ENCODE peak calls at places on chromosomes 3 and 15, in nine cellular contexts. One of them, this sample, is unnamed.

GRCh38 chr3:170274641-170275040 is 52.4 kb downstream of the PRKCI start:
- DNase-seq in tibial artery: no peak
- DNase-seq in CD4-positive, alpha-beta T cell: no peak
- DNase-seq in sigmoid colon: no peak
- DNase-seq in uterus: no peak
- DNase-seq in psoas muscle: no peak
- DNase-seq in WTC11: no peak
- DNase-seq in GM20000: peak
- DNase-seq in choroid plexus epithelial cell: no peak
- DNase-seq in this sample: no peak

GRCh38 chr3:14555835-14556234 is 15.7 kb upstream of the GRIP2 start:
- DNase-seq in tibial artery: no peak
- DNase-seq in CD4-positive, alpha-beta T cell: no peak
- DNase-seq in sigmoid colon: no peak
- DNase-seq in uterus: no peak
- DNase-seq in psoas muscle: peak
- DNase-seq in WTC11: peak
- DNase-seq in GM20000: no peak
- DNase-seq in choroid plexus epithelial cell: no peak
- DNase-seq in this sample: no peak

GRCh38 chr3:135261214-135261775 is 466.2 kb downstream of the EPHB1 start:
- DNase-seq in tibial artery: no peak
- DNase-seq in CD4-positive, alpha-beta T cell: no peak
- DNase-seq in sigmoid colon: no peak
- DNase-seq in uterus: no peak
- DNase-seq in psoas muscle: no peak
- DNase-seq in WTC11: no peak
- DNase-seq in GM20000: no peak
- DNase-seq in choroid plexus epithelial cell: no peak
- DNase-seq in this sample: no peak

GRCh38 chr3:29144807-29145206 is 136.1 kb upstream of the RBMS3 start:
- DNase-seq in tibial artery: no peak
- DNase-seq in CD4-positive, alpha-beta T cell: no peak
- DNase-seq in sigmoid colon: peak
- DNase-seq in uterus: peak
- DNase-seq in psoas muscle: no peak
- DNase-seq in WTC11: no peak
- DNase-seq in GM20000: no peak
- DNase-seq in choroid plexus epithelial cell: peak
- DNase-seq in this sample: peak

GRCh38 chr3:146581080-146581601 is 24.0 kb downstream of the PLSCR5 start:
- DNase-seq in tibial artery: no peak
- DNase-seq in CD4-positive, alpha-beta T cell: no peak
- DNase-seq in sigmoid colon: no peak
- DNase-seq in uterus: no peak
- DNase-seq in psoas muscle: no peak
- DNase-seq in WTC11: no peak
- DNase-seq in GM20000: no peak
- DNase-seq in choroid plexus epithelial cell: peak
- DNase-seq in this sample: no peak

GRCh38 chr3:155102329-155102728 is 22.2 kb downstream of the MME start:
- DNase-seq in tibial artery: no peak
- DNase-seq in CD4-positive, alpha-beta T cell: no peak
- DNase-seq in sigmoid colon: no peak
- DNase-seq in uterus: no peak
- DNase-seq in psoas muscle: no peak
- DNase-seq in WTC11: no peak
- DNase-seq in GM20000: no peak
- DNase-seq in choroid plexus epithelial cell: no peak
- DNase-seq in this sample: no peak

GRCh38 chr3:70067860-70068479 is 68.4 kb downstream of the SAMMSON start:
- DNase-seq in tibial artery: no peak
- DNase-seq in CD4-positive, alpha-beta T cell: no peak
- DNase-seq in sigmoid colon: no peak
- DNase-seq in uterus: no peak
- DNase-seq in psoas muscle: no peak
- DNase-seq in WTC11: no peak
- DNase-seq in GM20000: no peak
- DNase-seq in choroid plexus epithelial cell: peak
- DNase-seq in this sample: no peak

GRCh38 chr3:129936757-129937156 is 37.8 kb upstream of the TRH start:
- DNase-seq in tibial artery: no peak
- DNase-seq in CD4-positive, alpha-beta T cell: no peak
- DNase-seq in sigmoid colon: peak
- DNase-seq in uterus: peak
- DNase-seq in psoas muscle: no peak
- DNase-seq in WTC11: no peak
- DNase-seq in GM20000: no peak
- DNase-seq in choroid plexus epithelial cell: peak
- DNase-seq in this sample: peak

GRCh38 chr15:41983221-41983620 is 10.9 kb upstream of the EHD4 start:
- DNase-seq in tibial artery: peak
- DNase-seq in CD4-positive, alpha-beta T cell: no peak
- DNase-seq in sigmoid colon: no peak
- DNase-seq in uterus: no peak
- DNase-seq in psoas muscle: no peak
- DNase-seq in WTC11: no peak
- DNase-seq in GM20000: no peak
- DNase-seq in choroid plexus epithelial cell: no peak
- DNase-seq in this sample: no peak

GRCh38 chr3:37054370-37054769 is 61.1 kb downstream of the MLH1 start:
- DNase-seq in tibial artery: no peak
- DNase-seq in CD4-positive, alpha-beta T cell: no peak
- DNase-seq in sigmoid colon: no peak
- DNase-seq in uterus: no peak
- DNase-seq in psoas muscle: no peak
- DNase-seq in WTC11: no peak
- DNase-seq in GM20000: peak
- DNase-seq in choroid plexus epithelial cell: peak
- DNase-seq in this sample: no peak

GRCh38 chr3:123409443-123410148 is 39.3 kb downstream of the ADCY5 start:
- DNase-seq in tibial artery: no peak
- DNase-seq in CD4-positive, alpha-beta T cell: no peak
- DNase-seq in sigmoid colon: no peak
- DNase-seq in uterus: no peak
- DNase-seq in psoas muscle: no peak
- DNase-seq in WTC11: no peak
- DNase-seq in GM20000: no peak
- DNase-seq in choroid plexus epithelial cell: no peak
- DNase-seq in this sample: no peak

GRCh38 chr3:105513042-105513441 is 146.3 kb downstream of the ALCAM start:
- DNase-seq in tibial artery: no peak
- DNase-seq in CD4-positive, alpha-beta T cell: no peak
- DNase-seq in sigmoid colon: no peak
- DNase-seq in uterus: no peak
- DNase-seq in psoas muscle: no peak
- DNase-seq in WTC11: no peak
- DNase-seq in GM20000: no peak
- DNase-seq in choroid plexus epithelial cell: peak
- DNase-seq in this sample: no peak

GRCh38 chr15:45795487-45796069 is 160.7 kb downstream of the SQOR start:
- DNase-seq in tibial artery: no peak
- DNase-seq in CD4-positive, alpha-beta T cell: no peak
- DNase-seq in sigmoid colon: no peak
- DNase-seq in uterus: no peak
- DNase-seq in psoas muscle: no peak
- DNase-seq in WTC11: peak
- DNase-seq in GM20000: peak
- DNase-seq in choroid plexus epithelial cell: peak
- DNase-seq in this sample: peak

DNA sequence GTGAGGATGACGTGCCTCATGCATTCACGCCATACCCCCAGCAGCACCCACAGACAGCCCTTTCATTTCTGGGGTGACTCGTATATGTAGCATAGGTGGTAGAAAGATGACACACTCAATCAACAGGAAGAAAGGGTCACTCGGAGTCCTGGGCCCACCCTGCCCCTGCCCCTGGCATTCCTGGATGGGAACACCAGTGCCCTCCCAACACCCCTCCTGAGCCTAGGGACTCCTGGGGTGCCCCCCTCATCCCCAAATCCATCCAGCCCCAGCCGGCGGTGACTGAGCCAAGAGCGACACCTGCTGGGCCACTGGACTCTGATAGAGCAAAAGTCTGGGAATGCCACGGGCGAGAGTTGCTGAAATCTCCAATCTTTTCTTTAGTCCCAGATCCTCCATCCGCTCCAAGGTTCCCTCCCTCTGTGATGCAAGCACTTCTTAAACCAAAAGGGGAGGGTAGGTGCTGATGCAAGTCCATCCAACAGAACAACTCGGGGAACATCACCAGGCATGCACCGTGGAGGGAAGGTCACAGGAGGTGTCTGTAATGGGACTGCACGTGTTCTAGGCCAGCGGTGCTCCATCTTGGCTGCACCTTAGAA is 31.1 kb downstream of the ACAN start:
- DNase-seq in tibial artery: peak
- DNase-seq in CD4-positive, alpha-beta T cell: no peak
- DNase-seq in sigmoid colon: no peak
- DNase-seq in uterus: peak
- DNase-seq in psoas muscle: peak
- DNase-seq in WTC11: peak
- DNase-seq in GM20000: peak
- DNase-seq in choroid plexus epithelial cell: peak
- DNase-seq in this sample: peak
- TF ChIP-seq CTCF in tibial artery: peak
- TF ChIP-seq CTCF in CD4-positive, alpha-beta T cell: no peak
- TF ChIP-seq CTCF in sigmoid colon: peak
- TF ChIP-seq CTCF in uterus: peak
- TF ChIP-seq CTCF in psoas muscle: peak
- TF ChIP-seq CTCF in WTC11: peak
- TF ChIP-seq CTCF in GM20000: peak
- TF ChIP-seq CTCF in choroid plexus epithelial cell: peak
- TF ChIP-seq CTCF in this sample: peak

DNA sequence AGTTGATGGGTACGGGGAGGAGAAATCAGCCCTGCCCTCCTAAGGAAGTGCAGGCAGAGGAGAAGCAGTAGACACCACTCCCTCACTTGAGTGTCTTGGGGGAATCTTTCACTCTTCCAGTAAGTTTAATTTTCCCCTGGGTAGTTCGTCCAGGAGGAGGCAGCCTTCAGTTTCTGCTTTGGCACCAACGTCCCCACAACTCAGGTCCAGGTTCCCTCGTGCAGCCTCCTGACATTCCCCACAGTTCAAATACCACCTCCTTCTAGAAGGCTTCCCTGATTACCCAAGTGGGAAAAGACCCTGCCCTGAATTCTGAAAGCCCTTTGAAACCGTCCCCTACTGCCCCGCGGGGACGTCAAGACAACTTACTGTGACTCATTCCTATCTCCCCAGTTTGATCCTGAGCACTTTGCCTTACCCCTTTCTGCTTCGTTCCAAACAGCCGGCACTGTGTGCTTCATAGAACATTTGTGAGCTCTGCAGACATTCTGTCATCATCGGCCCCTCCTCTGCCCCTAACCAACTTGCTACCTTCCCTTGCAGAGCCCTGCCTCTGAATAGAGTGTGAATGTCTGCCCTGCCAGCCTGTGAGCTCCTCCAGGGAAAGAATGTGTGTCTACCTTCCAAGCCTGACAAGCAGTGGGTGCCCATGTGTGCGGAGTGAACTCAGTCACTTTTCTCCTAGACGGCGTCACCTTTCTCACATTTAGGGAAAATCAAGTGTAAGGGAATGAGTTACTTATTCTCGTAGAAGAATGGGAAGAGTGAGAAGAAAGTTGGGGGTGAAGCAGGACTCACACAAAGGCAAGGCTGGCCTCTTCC is 14.5 kb upstream of the SRP14 start:
- DNase-seq in tibial artery: no peak
- DNase-seq in CD4-positive, alpha-beta T cell: no peak
- DNase-seq in sigmoid colon: peak
- DNase-seq in uterus: no peak
- DNase-seq in psoas muscle: no peak
- DNase-seq in WTC11: no peak
- DNase-seq in GM20000: no peak
- DNase-seq in choroid plexus epithelial cell: peak
- DNase-seq in this sample: no peak
- TF ChIP-seq CTCF in tibial artery: no peak
- TF ChIP-seq CTCF in CD4-positive, alpha-beta T cell: no peak
- TF ChIP-seq CTCF in sigmoid colon: no peak
- TF ChIP-seq CTCF in uterus: no peak
- TF ChIP-seq CTCF in psoas muscle: no peak
- TF ChIP-seq CTCF in WTC11: no peak
- TF ChIP-seq CTCF in GM20000: no peak
- TF ChIP-seq CTCF in choroid plexus epithelial cell: peak
- TF ChIP-seq CTCF in this sample: no peak

DNA sequence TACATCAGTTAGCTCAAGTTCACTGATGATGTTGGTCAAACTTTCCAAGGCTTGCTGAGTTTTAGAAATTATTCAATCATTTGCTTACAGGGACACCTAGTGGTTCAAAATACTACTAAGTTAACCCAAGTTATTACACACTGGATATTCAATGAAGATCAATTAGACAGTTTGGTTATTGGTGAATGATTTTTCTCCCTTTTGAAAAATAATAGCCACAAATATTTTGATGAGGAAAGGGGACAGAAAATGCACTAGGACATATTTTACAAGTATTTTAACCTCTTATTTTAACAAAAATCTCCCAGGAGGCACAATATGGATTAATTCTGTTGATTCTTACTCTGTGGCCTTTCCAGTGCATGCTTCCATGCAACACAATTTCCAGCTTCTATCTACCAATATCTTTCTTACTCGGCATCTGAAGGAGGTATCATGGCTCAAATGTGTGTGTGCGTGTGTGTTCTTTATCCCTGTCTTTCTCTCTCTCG is 20.1 kb upstream of the GOLGA6L2 start:
- DNase-seq in tibial artery: no peak
- DNase-seq in CD4-positive, alpha-beta T cell: no peak
- DNase-seq in sigmoid colon: no peak
- DNase-seq in uterus: no peak
- DNase-seq in psoas muscle: no peak
- DNase-seq in WTC11: no peak
- DNase-seq in GM20000: peak
- DNase-seq in choroid plexus epithelial cell: peak
- DNase-seq in this sample: no peak
- TF ChIP-seq CTCF in tibial artery: peak
- TF ChIP-seq CTCF in CD4-positive, alpha-beta T cell: no peak
- TF ChIP-seq CTCF in sigmoid colon: peak
- TF ChIP-seq CTCF in uterus: no peak
- TF ChIP-seq CTCF in psoas muscle: peak
- TF ChIP-seq CTCF in WTC11: no peak
- TF ChIP-seq CTCF in GM20000: no peak
- TF ChIP-seq CTCF in choroid plexus epithelial cell: no peak
- TF ChIP-seq CTCF in this sample: no peak

DNA sequence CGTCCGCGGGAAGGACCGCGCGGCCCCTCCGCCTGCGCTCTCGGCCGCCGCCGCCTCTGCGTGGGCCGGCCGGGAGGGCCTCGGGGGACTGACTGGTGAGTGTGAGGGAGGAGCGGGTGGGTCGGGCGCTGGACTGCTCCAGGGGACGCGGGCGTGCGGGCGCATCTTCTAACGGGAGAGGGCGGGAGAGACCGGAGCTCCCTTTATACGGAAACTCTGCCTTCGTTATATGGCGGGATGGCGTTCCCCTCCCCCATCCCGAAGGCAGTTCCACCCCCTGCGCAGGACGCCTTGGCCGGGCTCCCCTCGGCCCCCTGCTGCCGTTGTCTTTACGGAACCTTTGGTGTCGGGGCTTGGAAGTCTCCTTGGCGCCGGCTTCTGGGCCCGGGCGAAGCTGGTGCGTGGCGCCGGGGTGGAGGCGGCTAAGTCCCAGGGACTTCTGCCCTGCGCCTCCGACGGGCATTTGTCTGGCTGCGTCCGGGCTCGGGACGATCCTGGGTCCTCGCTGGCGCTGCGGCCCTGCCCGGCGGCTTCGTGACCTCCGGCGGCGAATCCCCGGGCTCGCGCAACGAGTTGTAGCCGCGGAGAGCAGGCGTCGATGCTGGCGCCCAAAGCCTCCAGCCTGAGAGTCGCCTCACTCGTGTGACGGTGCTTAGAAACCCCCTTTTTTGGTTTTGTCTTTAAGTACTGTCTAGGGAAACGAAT is 518 bp downstream of the ZNF639 start:
- DNase-seq in tibial artery: peak
- DNase-seq in CD4-positive, alpha-beta T cell: peak
- DNase-seq in sigmoid colon: peak
- DNase-seq in uterus: peak
- DNase-seq in psoas muscle: peak
- DNase-seq in WTC11: peak
- DNase-seq in GM20000: peak
- DNase-seq in choroid plexus epithelial cell: peak
- DNase-seq in this sample: peak
- TF ChIP-seq CTCF in tibial artery: no peak
- TF ChIP-seq CTCF in CD4-positive, alpha-beta T cell: no peak
- TF ChIP-seq CTCF in sigmoid colon: no peak
- TF ChIP-seq CTCF in uterus: no peak
- TF ChIP-seq CTCF in psoas muscle: no peak
- TF ChIP-seq CTCF in WTC11: no peak
- TF ChIP-seq CTCF in GM20000: no peak
- TF ChIP-seq CTCF in choroid plexus epithelial cell: no peak
- TF ChIP-seq CTCF in this sample: no peak

This sample was measured in heart left ventricle.